ENCODE peak calls at places on chromosome 4, in five cellular contexts. N is B cell, F is lower leg skin, Y is K562, Z is mesothelial cell of epicardium. Q is an unnamed sample.

GRCh38 chr4:129358571-129358970 is 262.6 kb downstream of the C4orf33 start:
- DNase-seq in F (no peak), Z (no peak), Y (no peak), N (no peak), Q (peak; percentile 57)

GRCh38 chr4:76897522-76898384 is at the start of gene SOWAHB:
- DNase-seq in Y (no peak), N (peak; percentile 18), F (no peak), Z (no peak), Q (peak; percentile 12)

GRCh38 chr4:109473824-109474223 is 40.2 kb downstream of the SEC24B start:
- DNase-seq in F (no peak), Z (no peak), Y (no peak), N (no peak), Q (peak; percentile 20)

GRCh38 chr4:3525532-3526430 is 6.4 kb downstream of the LRPAP1 start:
- DNase-seq in Z (no peak), Y (no peak), N (no peak), F (no peak), Q (no peak)

GRCh38 chr4:20015825-20016224 is 235.9 kb upstream of the SLIT2 start:
- DNase-seq in Y (no peak), Z (no peak), N (no peak), F (no peak), Q (no peak)

GRCh38 chr4:30828290-30828926 is 108.2 kb downstream of the PCDH7 start:
- DNase-seq in N (no peak), Y (no peak), F (no peak), Z (no peak), Q (no peak)

GRCh38 chr4:186151499-186151898 is 39.9 kb upstream of the CYP4V2 start:
- DNase-seq in Z (no peak), Y (no peak), F (no peak), N (no peak), Q (no peak)

GRCh38 chr4:44638091-44638490 is 13.3 kb downstream of the YIPF7 start:
- DNase-seq in Y (no peak), N (no peak), F (no peak), Z (no peak), Q (no peak)

GRCh38 chr4:86898562-86898961 is 6.3 kb upstream of the C4orf36 start:
- DNase-seq in N (no peak), F (no peak), Z (no peak), Y (no peak), Q (peak; percentile 17)

GRCh38 chr4:140607852-140608251 is 39.1 kb upstream of the UCP1 start:
- DNase-seq in F (no peak), Z (no peak), N (no peak), Y (no peak), Q (no peak)

GRCh38 chr4:162011039-162011438 is 152.8 kb downstream of the FSTL5 start:
- DNase-seq in Y (no peak), N (no peak), F (no peak), Z (no peak), Q (no peak)

GRCh38 chr4:98939892-98940298 is 11.0 kb upstream of the EIF4E start:
- DNase-seq in F (no peak), Z (no peak), N (peak; percentile 40), Y (peak; percentile 34), Q (peak; percentile 81)

GRCh38 chr4:74390677-74391076 is 25.7 kb downstream of the EREG start:
- DNase-seq in Y (no peak), Z (no peak), N (no peak), F (no peak), Q (no peak)

GRCh38 chr4:54588404-54588803 is 69.4 kb upstream of the KIT start:
- DNase-seq in F (peak; percentile 33), N (no peak), Z (no peak), Y (no peak), Q (no peak)

GRCh38 chr4:16329132-16329796 is 103.0 kb upstream of the TAPT1 start:
- DNase-seq in F (no peak), Z (no peak), Y (no peak), N (no peak), Q (no peak)

GRCh38 chr4:2275546-2276251 is 13.8 kb upstream of the MXD4 start:
- DNase-seq in Y (no peak), N (no peak), F (no peak), Z (no peak), Q (no peak)

GRCh38 chr4:11912886-11913285 is 484.2 kb upstream of the HS3ST1 start:
- DNase-seq in Y (no peak), N (no peak), Z (no peak), F (no peak), Q (peak; percentile 40)

GRCh38 chr4:3424522-3425095 is 17.2 kb upstream of the HGFAC start:
- DNase-seq in Z (no peak), Y (no peak), N (no peak), F (no peak), Q (no peak)

GRCh38 chr4:182918044-182918607 is 940 bp upstream of the DCTD start:
- DNase-seq in Y (no peak), F (no peak), Z (no peak), N (no peak), Q (no peak)

GRCh38 chr4:48109413-48110263 is 24.4 kb downstream of the TXK start:
- DNase-seq in Y (no peak), F (no peak), Z (no peak), N (peak; percentile 59), Q (peak; percentile 66)

GRCh38 chr4:87506974-87507701 is 22.0 kb downstream of the SPARCL1 start:
- DNase-seq in F (no peak), Z (no peak), Y (no peak), N (no peak), Q (no peak)

GRCh38 chr4:147546341-147546740 is 65.4 kb downstream of the EDNRA start:
- DNase-seq in Y (no peak), F (no peak), Z (no peak), N (no peak), Q (peak; percentile 63)

GRCh38 chr4:159682996-159683395 is 580.1 kb downstream of the RAPGEF2 start:
- DNase-seq in Y (no peak), Z (no peak), F (no peak), N (no peak), Q (no peak)

GRCh38 chr4:26238782-26239647 is 81.8 kb upstream of the RBPJ start:
- DNase-seq in N (no peak), F (no peak), Z (no peak), Y (no peak), Q (no peak)
- TF ChIP-seq CTCF in N (no peak), F (no peak), Z (no peak), Y (no peak), Q (no peak)

GRCh38 chr4:176377705-176378302 is 58.0 kb downstream of the SPCS3 start:
- DNase-seq in N (no peak), F (no peak), Z (no peak), Y (no peak), Q (peak; percentile 39)
- TF ChIP-seq CTCF in N (peak; percentile 37), F (no peak), Z (no peak), Y (no peak), Q (no peak)

GRCh38 chr4:107046261-107046660 is 10.1 kb upstream of the DKK2 start:
- DNase-seq in N (no peak), Y (no peak), F (no peak), Z (no peak), Q (no peak)

DNA sequence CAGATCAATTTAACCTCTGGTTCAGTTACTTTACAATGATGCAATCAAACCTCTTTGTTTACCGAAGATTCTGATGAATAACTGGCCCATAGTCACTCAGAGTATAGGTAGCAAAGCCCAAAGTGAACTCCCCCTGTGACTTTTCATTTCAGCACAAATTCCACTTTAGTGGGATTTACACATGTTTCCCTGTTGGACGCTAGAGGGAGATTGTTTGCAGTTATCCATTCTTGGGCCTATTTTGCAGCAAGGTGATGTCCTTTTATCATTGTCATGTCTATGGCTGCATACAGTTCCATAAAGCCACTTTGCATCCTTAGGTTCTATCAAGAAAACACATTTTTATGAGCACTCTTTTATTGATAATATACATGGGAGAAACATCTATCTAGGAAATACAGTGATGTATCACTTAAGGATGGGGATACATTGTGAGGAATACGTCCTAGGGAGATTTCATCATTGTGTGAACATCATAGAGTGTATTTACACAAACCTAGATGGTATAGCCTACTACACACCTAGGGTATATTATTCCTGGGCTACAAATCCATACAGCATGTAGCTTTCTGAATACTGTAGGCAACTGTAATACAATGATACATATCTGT is 14.5 kb upstream of the DKK2 start:
- DNase-seq in F (no peak), N (no peak), Y (no peak), Z (no peak), Q (peak; percentile 12)
- TF ChIP-seq CTCF in F (no peak), N (peak; percentile 43), Y (peak; percentile 13), Z (peak; percentile 73), Q (peak; percentile 51)

GRCh38 chr4:149166365-149166764 is 649.3 kb downstream of the IQCM start:
- DNase-seq in Y (no peak), N (no peak), Z (no peak), F (no peak), Q (no peak)

GRCh38 chr4:149166886-149167285 is 648.8 kb downstream of the IQCM start:
- DNase-seq in F (no peak), Z (no peak), Y (no peak), N (no peak), Q (no peak)

GRCh38 chr4:149160370-149160769 is 655.3 kb downstream of the IQCM start:
- DNase-seq in F (no peak), Z (no peak), Y (no peak), N (no peak), Q (no peak)

GRCh38 chr4:149161247-149161646 is 654.4 kb downstream of the IQCM start:
- DNase-seq in N (no peak), F (no peak), Z (no peak), Y (no peak), Q (no peak)

DNA sequence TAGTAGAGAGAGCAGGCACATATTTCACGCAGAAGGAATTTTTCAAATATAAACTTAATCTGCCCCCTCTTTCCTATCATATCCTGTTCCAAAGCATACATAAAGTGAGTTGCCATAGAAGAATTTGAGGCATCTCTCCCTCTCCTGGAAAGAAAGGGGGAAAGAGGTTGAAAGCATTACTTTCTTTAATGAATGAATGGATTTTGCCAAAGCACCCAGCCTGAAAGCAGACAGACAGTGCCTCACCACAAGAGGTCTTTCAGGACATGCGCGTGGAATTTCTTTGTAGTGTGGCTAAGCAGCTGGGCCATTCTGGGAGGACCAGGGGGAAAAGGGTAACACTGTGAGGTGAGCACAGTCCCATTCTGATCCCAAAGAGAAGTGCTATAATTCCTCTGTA is 651.4 kb downstream of the IQCM start:
- DNase-seq in Z (no peak), Y (no peak), F (no peak), N (no peak), Q (peak; percentile 5)
- TF ChIP-seq CTCF in Z (no peak), Y (no peak), F (no peak), N (no peak), Q (no peak)

GRCh38 chr4:89438102-89438831 is 130.7 kb upstream of the GPRIN3 start:
- DNase-seq in F (peak; percentile 14), N (peak; percentile 42), Y (peak; percentile 10), Z (no peak), Q (peak; percentile 42)
- TF ChIP-seq CTCF in F (no peak), N (peak; percentile 59), Y (peak; percentile 42), Z (peak; percentile 36), Q (peak; percentile 30)

Q was measured in endothelial cell of umbilical vein.